ENCODE peak calls at places on chromosomes 16 and 17, in four cellular contexts. One of them, this sample, is unnamed.
A peak's percentile ranks its signal among the peaks of the same experiment; 100 is the strongest.

GRCh38 chr17:3953542-3953941 is 10.7 kb downstream of the ATP2A3 start:
- DNase-seq in AG04450: no peak
- DNase-seq in suprapubic skin: no peak
- DNase-seq in WERI-Rb-1: no peak
- DNase-seq in this sample: no peak

GRCh38 chr16:77273-77806 is 685 bp upstream of the MPG start:
- DNase-seq in AG04450: no peak
- DNase-seq in suprapubic skin: no peak
- DNase-seq in WERI-Rb-1: peak; percentile 59
- DNase-seq in this sample: peak; percentile 61

GRCh38 chr16:82580293-82580900 is 46.4 kb upstream of the CDH13 start:
- DNase-seq in AG04450: no peak
- DNase-seq in suprapubic skin: no peak
- DNase-seq in WERI-Rb-1: peak; percentile 26
- DNase-seq in this sample: no peak

GRCh38 chr17:65561394-65562205 is at the start of gene AXIN2:
- DNase-seq in AG04450: peak; percentile 53
- DNase-seq in suprapubic skin: peak; percentile 92
- DNase-seq in WERI-Rb-1: peak; percentile 95
- DNase-seq in this sample: peak; percentile 93

GRCh38 chr17:58369214-58370031 is 17.4 kb upstream of the SUPT4H1 start:
- DNase-seq in AG04450: no peak
- DNase-seq in suprapubic skin: no peak
- DNase-seq in WERI-Rb-1: no peak
- DNase-seq in this sample: no peak

GRCh38 chr16:51818342-51818944 is 667.4 kb upstream of the SALL1 start:
- DNase-seq in AG04450: peak; percentile 44
- DNase-seq in suprapubic skin: no peak
- DNase-seq in WERI-Rb-1: peak; percentile 46
- DNase-seq in this sample: no peak

GRCh38 chr17:83062011-83062817 is 17.2 kb upstream of the METRNL start:
- DNase-seq in AG04450: no peak
- DNase-seq in suprapubic skin: no peak
- DNase-seq in WERI-Rb-1: peak; percentile 6
- DNase-seq in this sample: no peak

GRCh38 chr17:31596382-31597323 is 205.2 kb downstream of the RAB11FIP4 start:
- DNase-seq in AG04450: peak; percentile 91
- DNase-seq in suprapubic skin: no peak
- DNase-seq in WERI-Rb-1: no peak
- DNase-seq in this sample: peak; percentile 35

GRCh38 chr16:49763826-49764225 is 92.1 kb downstream of the ZNF423 start:
- DNase-seq in AG04450: no peak
- DNase-seq in suprapubic skin: no peak
- DNase-seq in WERI-Rb-1: no peak
- DNase-seq in this sample: no peak

GRCh38 chr17:37160940-37161339 is 212.2 kb downstream of the AATF start:
- DNase-seq in AG04450: no peak
- DNase-seq in suprapubic skin: no peak
- DNase-seq in WERI-Rb-1: no peak
- DNase-seq in this sample: no peak

GRCh38 chr17:30218689-30219266 is 16.7 kb downstream of the SLC6A4 start:
- DNase-seq in AG04450: no peak
- DNase-seq in suprapubic skin: no peak
- DNase-seq in WERI-Rb-1: no peak
- DNase-seq in this sample: no peak

GRCh38 chr16:64892843-64893242 is 229.0 kb downstream of the CDH11 start:
- DNase-seq in AG04450: peak; percentile 75
- DNase-seq in suprapubic skin: no peak
- DNase-seq in WERI-Rb-1: no peak
- DNase-seq in this sample: no peak

GRCh38 chr17:33125552-33125950 is 133.9 kb downstream of the SPACA3 start:
- DNase-seq in AG04450: no peak
- DNase-seq in suprapubic skin: no peak
- DNase-seq in WERI-Rb-1: no peak
- DNase-seq in this sample: no peak

GRCh38 chr16:74691093-74691855 is 9.4 kb downstream of the MLKL start:
- DNase-seq in AG04450: no peak
- DNase-seq in suprapubic skin: no peak
- DNase-seq in WERI-Rb-1: no peak
- DNase-seq in this sample: no peak

GRCh38 chr16:79089735-79090284 is 510.7 kb downstream of the MAF start:
- DNase-seq in AG04450: no peak
- DNase-seq in suprapubic skin: no peak
- DNase-seq in WERI-Rb-1: no peak
- DNase-seq in this sample: peak; percentile 80

GRCh38 chr16:30186782-30187555 is 3.6 kb downstream of the CORO1A start:
- DNase-seq in AG04450: no peak
- DNase-seq in suprapubic skin: peak; percentile 85
- DNase-seq in WERI-Rb-1: peak; percentile 65
- DNase-seq in this sample: peak; percentile 52

GRCh38 chr17:41691031-41691777 is 2.5 kb downstream of the EIF1 start:
- DNase-seq in AG04450: no peak
- DNase-seq in suprapubic skin: no peak
- DNase-seq in WERI-Rb-1: no peak
- DNase-seq in this sample: no peak

GRCh38 chr17:44672479-44673093 is 16.3 kb downstream of the MEIOC start:
- DNase-seq in AG04450: no peak
- DNase-seq in suprapubic skin: no peak
- DNase-seq in WERI-Rb-1: no peak
- DNase-seq in this sample: no peak

GRCh38 chr16:28580726-28581315 is 16.0 kb downstream of the SULT1A2 start:
- DNase-seq in AG04450: no peak
- DNase-seq in suprapubic skin: no peak
- DNase-seq in WERI-Rb-1: no peak
- DNase-seq in this sample: no peak

GRCh38 chr17:4944554-4945175 is 3.7 kb downstream of the PFN1 start:
- DNase-seq in AG04450: no peak
- DNase-seq in suprapubic skin: no peak
- DNase-seq in WERI-Rb-1: no peak
- DNase-seq in this sample: no peak

GRCh38 chr16:50509521-50510341 is 38.5 kb upstream of the NKD1 start:
- DNase-seq in AG04450: no peak
- DNase-seq in suprapubic skin: no peak
- DNase-seq in WERI-Rb-1: peak; percentile 56
- DNase-seq in this sample: no peak

GRCh38 chr16:3597226-3597625 is 14.2 kb downstream of the SLX4 start:
- DNase-seq in AG04450: no peak
- DNase-seq in suprapubic skin: no peak
- DNase-seq in WERI-Rb-1: no peak
- DNase-seq in this sample: no peak

GRCh38 chr17:44362964-44363612 is 565 bp downstream of the FAM171A2 start:
- DNase-seq in AG04450: no peak
- DNase-seq in suprapubic skin: peak; percentile 66
- DNase-seq in WERI-Rb-1: peak; percentile 60
- DNase-seq in this sample: no peak

GRCh38 chr16:88566158-88566557 is 4.0 kb upstream of the ZC3H18 start:
- DNase-seq in AG04450: peak; percentile 15
- DNase-seq in suprapubic skin: no peak
- DNase-seq in WERI-Rb-1: no peak
- DNase-seq in this sample: no peak

GRCh38 chr17:61565213-61565612 is 25.8 kb downstream of the NACA2 start:
- DNase-seq in AG04450: no peak
- DNase-seq in suprapubic skin: no peak
- DNase-seq in WERI-Rb-1: no peak
- DNase-seq in this sample: no peak

GRCh38 chr16:1550061-1550460 is 16.6 kb downstream of the TMEM204 start:
- DNase-seq in AG04450: no peak
- DNase-seq in suprapubic skin: no peak
- DNase-seq in WERI-Rb-1: peak; percentile 89
- DNase-seq in this sample: no peak

GRCh38 chr16:49127103-49127502 is 154.5 kb downstream of the CBLN1 start:
- DNase-seq in AG04450: no peak
- DNase-seq in suprapubic skin: no peak
- DNase-seq in WERI-Rb-1: no peak
- DNase-seq in this sample: peak; percentile 36

GRCh38 chr17:32486701-32487459 is at the start of gene CDK5R1:
- DNase-seq in AG04450: no peak
- DNase-seq in suprapubic skin: no peak
- DNase-seq in WERI-Rb-1: peak; percentile 79
- DNase-seq in this sample: peak; percentile 79

DNA sequence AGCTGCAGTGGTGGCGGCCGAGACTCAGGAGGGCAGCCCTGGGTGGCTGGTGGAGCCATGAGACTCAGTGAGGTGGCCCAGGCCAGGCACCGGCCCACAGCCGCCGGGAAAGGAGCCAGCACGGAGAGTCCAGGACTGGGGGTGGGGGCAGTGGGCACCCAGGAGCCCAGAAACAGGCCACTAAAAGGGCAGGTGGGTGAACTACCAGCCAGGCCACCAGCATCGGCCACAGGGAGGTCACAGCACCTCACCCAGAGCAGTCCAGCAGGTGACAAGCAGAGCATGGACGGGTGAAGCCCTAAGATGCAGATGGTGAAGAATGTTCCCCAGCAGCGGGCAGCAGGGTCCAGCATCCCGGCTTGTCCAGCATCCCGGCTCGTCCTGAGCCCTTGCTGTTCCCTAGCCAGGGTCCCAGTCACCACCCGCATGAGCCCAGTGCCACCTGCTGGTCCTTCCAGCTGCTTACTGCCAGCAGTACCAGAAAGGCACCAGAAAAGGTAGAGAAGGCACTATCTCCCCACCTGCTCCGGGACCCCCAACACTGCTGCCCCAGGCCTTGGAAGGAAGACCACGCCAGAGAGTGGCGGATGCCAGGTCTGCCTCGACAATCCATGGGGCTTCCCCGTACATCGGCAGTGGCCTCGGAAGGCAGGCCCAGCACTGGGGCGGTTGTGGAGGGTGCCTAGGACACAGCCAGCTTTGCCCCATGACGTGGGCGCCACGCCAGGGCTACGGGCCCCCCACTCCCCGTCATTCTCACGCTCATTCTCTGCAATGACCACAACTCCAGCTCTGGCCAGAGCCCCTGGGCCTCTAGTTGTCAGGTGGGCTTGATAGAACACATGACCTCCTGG is 1.6 kb downstream of the CENPX start:
- DNase-seq in AG04450: peak; percentile 53
- DNase-seq in suprapubic skin: no peak
- DNase-seq in WERI-Rb-1: peak; percentile 88
- DNase-seq in this sample: peak; percentile 54
- TF ChIP-seq CTCF in AG04450: peak; percentile 72
- TF ChIP-seq CTCF in suprapubic skin: peak; percentile 68
- TF ChIP-seq CTCF in WERI-Rb-1: peak; percentile 91
- TF ChIP-seq CTCF in this sample: peak; percentile 72

GRCh38 chr17:51059781-51060180 is 60.9 kb downstream of the SPAG9 start:
- DNase-seq in AG04450: no peak
- DNase-seq in suprapubic skin: no peak
- DNase-seq in WERI-Rb-1: no peak
- DNase-seq in this sample: no peak

GRCh38 chr17:51060396-51060795 is 60.3 kb downstream of the SPAG9 start:
- DNase-seq in AG04450: no peak
- DNase-seq in suprapubic skin: no peak
- DNase-seq in WERI-Rb-1: no peak
- DNase-seq in this sample: no peak

DNA sequence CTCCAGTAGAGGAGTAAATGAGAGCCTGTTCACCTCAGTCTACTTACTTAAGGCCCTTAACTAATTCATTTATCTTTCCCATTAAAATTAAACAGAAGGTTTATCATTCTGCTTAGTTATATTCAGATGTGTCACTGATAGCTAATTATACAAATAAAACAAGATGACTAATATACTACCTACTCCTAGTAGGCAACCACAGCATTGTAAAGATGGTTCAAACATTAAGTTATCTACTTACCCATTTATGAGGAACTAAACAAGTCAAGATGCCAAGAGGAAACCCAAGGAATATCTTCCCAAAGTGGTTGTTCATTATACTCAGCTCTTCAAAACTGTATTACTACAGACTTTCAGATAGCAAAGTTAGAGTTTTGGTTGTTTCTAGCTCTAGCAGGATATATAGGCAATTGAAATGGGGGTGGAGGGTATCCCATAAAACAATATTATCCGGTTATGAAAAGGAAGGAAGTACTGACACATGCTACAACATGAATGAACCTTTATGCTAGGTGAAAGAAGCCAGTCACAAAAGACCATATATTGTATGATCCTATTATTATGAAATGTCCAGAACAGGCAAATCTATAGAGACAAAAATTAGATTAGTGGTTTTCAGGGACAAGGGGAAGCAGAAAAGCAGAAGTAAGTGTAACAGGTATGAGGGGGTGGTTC is 56.5 kb downstream of the SPAG9 start:
- DNase-seq in AG04450: no peak
- DNase-seq in suprapubic skin: no peak
- DNase-seq in WERI-Rb-1: no peak
- DNase-seq in this sample: no peak
- H3K4me3 ChIP-seq in AG04450: no peak overlapping the region
- H3K4me3 ChIP-seq in suprapubic skin: no peak overlapping the region
- H3K4me3 ChIP-seq in WERI-Rb-1: no peak overlapping the region
- H3K4me3 ChIP-seq in this sample: no peak overlapping the region

GRCh38 chr17:49987290-49987585 is 7.8 kb downstream of the DLX3 start:
- DNase-seq in AG04450: no peak
- DNase-seq in suprapubic skin: no peak
- DNase-seq in WERI-Rb-1: no peak
- DNase-seq in this sample: no peak

GRCh38 chr17:49990921-49991320 is 4.1 kb downstream of the DLX3 start:
- DNase-seq in AG04450: no peak
- DNase-seq in suprapubic skin: no peak
- DNase-seq in WERI-Rb-1: no peak
- DNase-seq in this sample: no peak

GRCh38 chr17:49991409-49991808 is 3.6 kb downstream of the DLX3 start:
- DNase-seq in AG04450: no peak
- DNase-seq in suprapubic skin: no peak
- DNase-seq in WERI-Rb-1: no peak
- DNase-seq in this sample: no peak

GRCh38 chr17:49987681-49988441 is 7.2 kb downstream of the DLX3 start:
- DNase-seq in AG04450: no peak
- DNase-seq in suprapubic skin: no peak
- DNase-seq in WERI-Rb-1: peak; percentile 90
- DNase-seq in this sample: no peak

DNA sequence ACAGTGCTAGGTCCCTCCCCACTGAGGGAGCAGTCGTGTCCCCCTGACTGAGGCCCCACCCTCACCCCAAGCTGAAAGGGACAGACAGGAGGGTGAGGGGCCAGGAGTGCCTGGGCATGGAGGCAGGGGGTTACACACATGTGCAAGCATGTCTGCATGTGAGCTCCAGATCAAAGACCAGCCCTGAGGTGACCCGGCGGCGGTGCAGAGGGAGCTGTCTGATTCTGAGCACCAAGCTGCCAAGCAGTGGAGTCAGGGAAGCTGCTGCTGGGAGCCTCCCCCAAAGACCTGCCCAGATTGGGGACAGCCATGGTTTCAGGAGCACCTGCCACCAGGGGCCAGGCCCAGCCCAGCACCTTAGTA is 5.5 kb downstream of the DLX3 start:
- DNase-seq in AG04450: no peak
- DNase-seq in suprapubic skin: no peak
- DNase-seq in WERI-Rb-1: peak; percentile 75
- DNase-seq in this sample: no peak
- H3K27ac ChIP-seq in AG04450: no peak overlapping the region
- H3K27ac ChIP-seq in suprapubic skin: no peak overlapping the region
- H3K27ac ChIP-seq in WERI-Rb-1: peak overlapping the region; percentile 1
- H3K27ac ChIP-seq in this sample: no peak overlapping the region

DNA sequence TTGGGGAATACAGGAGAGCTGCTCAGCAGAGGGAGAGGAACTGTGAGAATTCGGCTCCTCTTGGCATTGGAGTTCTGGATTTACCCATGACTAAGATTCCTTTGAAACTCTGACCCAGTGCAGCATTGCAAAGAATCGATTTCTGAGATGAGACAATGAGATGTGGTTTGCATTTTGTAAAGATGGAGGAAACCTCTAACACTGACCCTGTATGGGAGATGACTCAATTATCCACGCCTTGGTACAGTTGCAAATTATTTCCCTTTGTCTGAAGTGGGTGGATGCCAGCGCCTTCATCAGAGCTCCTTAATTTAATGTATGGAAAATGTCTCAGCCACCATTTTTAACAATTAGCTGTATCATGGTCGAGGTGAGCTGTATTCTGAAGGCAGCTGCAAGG is 53.4 kb downstream of the NUP93 start:
- DNase-seq in AG04450: no peak
- DNase-seq in suprapubic skin: no peak
- DNase-seq in WERI-Rb-1: no peak
- DNase-seq in this sample: no peak
- TF ChIP-seq CTCF in AG04450: no peak
- TF ChIP-seq CTCF in suprapubic skin: no peak
- TF ChIP-seq CTCF in WERI-Rb-1: no peak
- TF ChIP-seq CTCF in this sample: no peak